ENCODE peak calls at places on chromosomes 5 and 9, in five cellular contexts. H is A549, O is upper lobe of right lung, U is left ventricle myocardium inferior, I is endodermal cell. G is an unnamed sample.

GRCh38 chr5:40084614-40085013 is 595.1 kb upstream of the PTGER4 start:
- DNase-seq in I (no peak), U (no peak), O (no peak), H (no peak), G (no peak)

GRCh38 chr5:133757396-133757795 is 145.1 kb upstream of the FSTL4 start:
- DNase-seq in I (no peak), O (no peak), U (no peak), H (no peak), G (no peak)

GRCh38 chr5:148090780-148091221 is 27.0 kb downstream of the SPINK5 start:
- DNase-seq in I (no peak), H (no peak), U (no peak), O (no peak), G (no peak)

GRCh38 chr5:168224110-168224509 is 67.3 kb upstream of the WWC1 start:
- DNase-seq in O (no peak), I (no peak), U (no peak), H (no peak), G (no peak)

GRCh38 chr9:101814064-101814463 is 75.6 kb upstream of the GRIN3A start:
- DNase-seq in O (no peak), H (no peak), U (no peak), I (no peak), G (no peak)

GRCh38 chr5:139974661-139975060 is 68.4 kb downstream of the NRG2 start:
- DNase-seq in U (no peak), H (no peak), I (peak), O (no peak), G (no peak)

GRCh38 chr5:643351-643801 is 31.2 kb downstream of the CEP72 start:
- DNase-seq in O (peak), U (no peak), H (no peak), I (no peak), G (no peak)

GRCh38 chr5:151904921-151905320 is 19.7 kb downstream of the GLRA1 start:
- DNase-seq in U (no peak), I (no peak), O (no peak), H (no peak), G (no peak)

GRCh38 chr9:135243201-135244190 is 156.0 kb downstream of the OLFM1 start:
- DNase-seq in U (no peak), I (no peak), H (no peak), O (peak), G (no peak)
- H3K27ac ChIP-seq in U (no peak), I (no peak), H (no peak), O (no peak), G (no peak)

DNA sequence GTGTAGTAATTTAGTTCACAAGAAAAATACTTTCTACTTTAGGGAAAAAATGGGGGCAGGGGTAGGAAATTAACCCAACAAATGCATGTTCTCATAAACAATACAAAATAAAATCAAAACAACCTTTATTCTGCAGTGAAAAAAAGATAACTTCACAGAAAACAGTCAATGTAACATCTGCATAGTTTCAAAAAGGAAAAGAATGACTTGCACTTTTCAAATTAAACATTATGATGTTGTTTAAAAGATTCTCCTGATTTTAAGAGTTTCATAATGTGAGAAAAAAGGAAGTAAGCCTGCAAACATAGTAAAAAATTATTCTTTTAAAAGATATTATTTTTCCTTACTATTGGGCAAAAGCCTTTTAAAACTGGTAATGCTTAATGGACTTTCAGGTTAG is 7.6 kb downstream of the C9orf72 start:
- DNase-seq in H (no peak), O (no peak), U (no peak), I (no peak), G (no peak)
- H3K27ac ChIP-seq in H (no peak), O (no peak), U (no peak), I (no peak), G (no peak)

DNA sequence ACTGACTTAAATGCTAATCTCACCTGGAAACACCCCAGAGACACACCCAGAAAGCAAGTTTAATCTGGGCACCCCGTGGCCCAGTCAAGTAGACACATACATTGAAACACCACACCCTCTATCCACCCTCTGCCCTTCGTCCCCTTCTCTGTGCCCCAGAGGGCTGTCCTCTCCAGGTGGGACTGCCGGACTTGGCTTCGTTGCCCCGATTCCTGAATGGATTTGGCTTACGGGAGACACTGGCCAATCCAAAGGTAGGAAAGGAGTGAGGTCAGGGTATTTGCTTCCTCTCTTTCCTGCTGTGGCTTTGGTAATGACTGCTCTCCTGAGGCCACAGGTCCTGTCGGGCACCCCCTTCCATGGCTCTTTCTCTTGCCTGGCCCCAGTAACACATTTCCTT is 25.2 kb upstream of the COL27A1 start:
- DNase-seq in I (no peak), H (no peak), O (no peak), U (no peak), G (no peak)
- H3K27ac ChIP-seq in I (no peak), H (no peak), O (no peak), U (no peak), G (no peak)

GRCh38 chr9:111754800-111755199 is 39.9 kb downstream of the SHOC1 start:
- DNase-seq in U (no peak), H (no peak), O (no peak), I (no peak), G (no peak)

GRCh38 chr9:111762546-111762945 is 32.2 kb downstream of the SHOC1 start:
- DNase-seq in H (no peak), I (no peak), U (no peak), O (no peak), G (no peak)

GRCh38 chr9:111759762-111760639 is 34.7 kb downstream of the SHOC1 start:
- DNase-seq in H (peak), O (no peak), I (peak), U (no peak), G (no peak)
- H3K27ac ChIP-seq in H (peak), O (no peak), I (no peak), U (no peak), G (no peak)

GRCh38 chr9:6384732-6385131 is 28.3 kb upstream of the UHRF2 start:
- DNase-seq in U (no peak), H (no peak), O (no peak), I (no peak), G (no peak)
- H3K27ac ChIP-seq in U (no peak), H (no peak), O (no peak), I (no peak), G (no peak)

DNA sequence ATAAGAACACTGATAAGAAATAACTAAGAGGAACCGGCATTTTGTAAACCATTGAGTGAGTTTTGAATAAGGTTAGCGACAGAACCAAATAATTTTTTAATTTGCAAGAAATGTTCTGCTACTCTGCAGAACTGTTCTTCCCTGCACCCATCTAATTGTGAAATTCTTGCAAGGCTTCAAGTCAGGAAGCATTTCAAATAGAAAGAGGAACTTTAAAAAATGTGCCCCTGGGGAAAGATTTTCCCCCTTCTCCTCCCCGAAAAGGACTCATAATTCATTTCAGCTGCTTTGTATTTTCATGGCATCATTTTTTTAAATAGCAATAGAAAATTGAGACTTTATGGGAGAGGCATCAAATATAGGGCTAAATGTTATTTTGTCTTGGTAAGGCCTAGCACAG is 180.9 kb upstream of the ANKRD55 start:
- DNase-seq in H (no peak), U (no peak), I (no peak), O (no peak), G (no peak)
- H3K27ac ChIP-seq in H (no peak), U (peak), I (no peak), O (peak), G (no peak)

GRCh38 chr5:9046756-9047481 is 499.0 kb downstream of the SEMA5A start:
- DNase-seq in H (no peak), U (no peak), I (no peak), O (no peak), G (no peak)
- H3K27ac ChIP-seq in H (no peak), U (no peak), I (no peak), O (no peak), G (no peak)

GRCh38 chr9:136939996-136940525 is 4.5 kb downstream of the FBXW5 start:
- DNase-seq in I (no peak), U (peak), H (no peak), O (peak), G (peak)

GRCh38 chr9:136942112-136942880 is 2.2 kb downstream of the FBXW5 start:
- DNase-seq in H (no peak), O (peak), U (peak), I (peak), G (no peak)

GRCh38 chr9:136939431-136939995 is 5.0 kb downstream of the FBXW5 start:
- DNase-seq in U (peak), I (no peak), O (peak), H (no peak), G (no peak)

GRCh38 chr9:136941231-136942111 is 3.1 kb downstream of the FBXW5 start:
- DNase-seq in U (peak), O (no peak), I (no peak), H (no peak), G (no peak)

DNA sequence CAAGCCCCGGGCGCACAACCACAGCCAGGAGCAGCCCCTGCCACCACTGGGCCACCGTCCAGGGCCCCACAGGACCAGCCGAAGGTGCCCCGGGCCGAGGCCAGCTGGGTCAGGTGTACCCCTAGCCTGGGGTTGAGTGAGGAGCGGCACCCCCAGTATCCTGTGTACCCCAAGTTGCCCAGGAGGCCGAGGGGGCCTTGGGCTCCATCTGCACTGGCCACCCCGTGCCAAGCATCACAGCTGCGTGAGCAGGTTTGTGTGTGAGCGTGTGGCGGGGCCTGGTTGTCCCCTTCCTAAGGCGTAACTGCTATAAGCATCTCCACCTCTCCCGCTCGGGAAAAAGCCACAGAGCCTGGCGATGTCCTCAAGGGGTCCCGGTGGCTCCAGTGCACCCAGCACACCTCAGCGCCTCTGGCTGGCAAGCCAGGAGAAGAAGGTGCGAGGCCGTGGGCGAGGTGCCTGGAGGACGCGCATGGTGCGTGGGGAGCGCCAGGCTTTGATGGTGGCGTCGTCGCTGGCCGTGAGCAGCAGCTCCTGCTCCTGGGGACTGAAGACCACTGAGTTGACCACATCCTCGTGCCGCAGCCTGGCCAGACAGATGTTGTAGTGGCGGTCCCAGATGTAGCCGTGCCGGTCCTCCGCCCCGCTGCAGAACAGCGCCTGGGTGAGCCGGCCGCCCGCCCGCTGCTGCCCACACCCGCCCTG is 3.9 kb downstream of the FBXW5 start:
- DNase-seq in O (no peak), I (no peak), U (no peak), H (no peak), G (no peak)
- H3K27ac ChIP-seq in O (no peak), I (no peak), U (peak), H (no peak), G (peak)